ENCODE peak calls at places on chromosomes 4 and X, in six cellular contexts. D is hepatocyte, I is MM.1S, T is GM23248, N is SK-N-SH, S is HCT116. Y is an unnamed sample.

GRCh38 chr4:126698224-126698623 is 934.5 kb upstream of the INTU start:
- DNase-seq in N (no peak), I (no peak), T (no peak), D (no peak), S (no peak), Y (no peak)

GRCh38 chrX:139078342-139078741 is 366.8 kb upstream of the FGF13 start:
- DNase-seq in N (no peak), T (no peak), S (no peak), I (no peak), D (no peak), Y (no peak)

GRCh38 chrX:24148535-24149345 is 789 bp upstream of the ZFX start:
- DNase-seq in S (no peak), I (no peak), T (peak; percentile 72), D (peak; percentile 50), N (peak; percentile 66), Y (no peak)

GRCh38 chrX:19625612-19626011 is 110.3 kb upstream of the MAP3K15 start:
- DNase-seq in I (no peak), T (peak; percentile 50), N (no peak), D (no peak), S (no peak), Y (peak; percentile 65)

GRCh38 chrX:68084765-68085164 is 348.5 kb downstream of the OPHN1 start:
- DNase-seq in D (no peak), S (no peak), I (no peak), T (peak; percentile 68), N (no peak), Y (no peak)

GRCh38 chr4:126778348-126778747 is 854.4 kb upstream of the INTU start:
- DNase-seq in D (no peak), I (no peak), N (no peak), T (peak; percentile 87), S (peak; percentile 10), Y (no peak)

GRCh38 chr4:147994491-147995385 is 262.9 kb downstream of the ARHGAP10 start:
- DNase-seq in T (no peak), D (no peak), I (no peak), N (no peak), S (no peak), Y (no peak)

GRCh38 chr4:128787509-128788311 is 21.8 kb upstream of the JADE1 start:
- DNase-seq in I (no peak), T (no peak), S (no peak), N (peak; percentile 46), D (no peak), Y (no peak)

GRCh38 chrX:68936608-68937007 is 107.8 kb downstream of the EFNB1 start:
- DNase-seq in I (no peak), T (peak; percentile 92), N (no peak), S (no peak), D (peak; percentile 44), Y (peak; percentile 37)

GRCh38 chrX:130772313-130773140 is 130.5 kb downstream of the ENOX2 start:
- DNase-seq in N (peak; percentile 19), T (peak; percentile 83), S (no peak), D (no peak), I (no peak), Y (peak; percentile 90)

GRCh38 chrX:150212672-150213480 is 150.2 kb upstream of the MAMLD1 start:
- DNase-seq in D (peak; percentile 18), T (peak; percentile 38), S (no peak), I (no peak), N (no peak), Y (no peak)

GRCh38 chr4:136741468-136741867 is 790.8 kb downstream of the PCDH18 start:
- DNase-seq in N (no peak), T (no peak), S (no peak), I (no peak), D (no peak), Y (no peak)

GRCh38 chr4:182564966-182565365 is 321.8 kb downstream of the TENM3 start:
- DNase-seq in S (no peak), D (no peak), T (no peak), I (no peak), N (no peak), Y (no peak)

GRCh38 chr4:182556576-182556975 is 313.4 kb downstream of the TENM3 start:
- DNase-seq in S (no peak), I (no peak), N (no peak), D (no peak), T (no peak), Y (no peak)

GRCh38 chr4:182562350-182562749 is 319.1 kb downstream of the TENM3 start:
- DNase-seq in D (no peak), T (no peak), S (no peak), N (no peak), I (no peak), Y (no peak)

GRCh38 chr4:182555997-182556418 is 312.8 kb downstream of the TENM3 start:
- DNase-seq in D (peak; percentile 71), S (no peak), T (peak; percentile 50), N (no peak), I (no peak), Y (no peak)

DNA sequence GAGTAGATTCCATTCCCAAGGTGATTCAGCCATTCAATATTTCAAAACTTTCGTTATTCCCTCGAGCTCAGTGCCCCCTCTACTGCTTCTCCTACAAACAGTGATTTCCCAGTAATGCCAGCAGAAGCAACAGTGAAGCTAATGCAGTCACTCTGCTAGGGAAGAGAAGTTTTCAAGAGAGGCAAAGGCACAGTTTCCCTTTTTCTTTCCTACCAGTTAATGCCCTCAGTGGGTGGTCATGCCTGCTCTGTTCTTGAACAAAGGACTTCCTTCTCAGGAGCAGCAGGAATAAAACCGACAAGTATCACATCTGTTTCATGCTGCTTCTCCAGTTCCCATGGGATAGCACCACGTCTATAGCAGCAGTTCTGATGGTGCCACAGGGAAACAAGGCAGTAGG is 317.2 kb downstream of the TENM3 start:
- DNase-seq in T (no peak), D (peak; percentile 19), N (no peak), I (no peak), S (no peak), Y (no peak)
- H3K4me2 ChIP-seq in T (no peak overlapping the region), D (peak overlapping the region; percentile 40), N (no peak overlapping the region), I (no peak overlapping the region), S (no peak overlapping the region), Y (no peak overlapping the region)

GRCh38 chr4:2250764-2251072 is 8.8 kb upstream of the HAUS3 start:
- DNase-seq in N (peak; percentile 25), D (peak; percentile 2), S (no peak), T (no peak), I (no peak), Y (no peak)

GRCh38 chr4:2249526-2249991 is 7.6 kb upstream of the HAUS3 start:
- DNase-seq in S (no peak), N (no peak), T (no peak), I (no peak), D (peak; percentile 2), Y (no peak)

GRCh38 chr4:2251073-2251794 is 9.3 kb upstream of the HAUS3 start:
- DNase-seq in D (no peak), N (peak; percentile 28), T (no peak), I (no peak), S (no peak), Y (no peak)

GRCh38 chr4:2248821-2249261 is 6.9 kb upstream of the HAUS3 start:
- DNase-seq in D (peak; percentile 3), T (no peak), I (no peak), S (no peak), N (peak; percentile 28), Y (no peak)

DNA sequence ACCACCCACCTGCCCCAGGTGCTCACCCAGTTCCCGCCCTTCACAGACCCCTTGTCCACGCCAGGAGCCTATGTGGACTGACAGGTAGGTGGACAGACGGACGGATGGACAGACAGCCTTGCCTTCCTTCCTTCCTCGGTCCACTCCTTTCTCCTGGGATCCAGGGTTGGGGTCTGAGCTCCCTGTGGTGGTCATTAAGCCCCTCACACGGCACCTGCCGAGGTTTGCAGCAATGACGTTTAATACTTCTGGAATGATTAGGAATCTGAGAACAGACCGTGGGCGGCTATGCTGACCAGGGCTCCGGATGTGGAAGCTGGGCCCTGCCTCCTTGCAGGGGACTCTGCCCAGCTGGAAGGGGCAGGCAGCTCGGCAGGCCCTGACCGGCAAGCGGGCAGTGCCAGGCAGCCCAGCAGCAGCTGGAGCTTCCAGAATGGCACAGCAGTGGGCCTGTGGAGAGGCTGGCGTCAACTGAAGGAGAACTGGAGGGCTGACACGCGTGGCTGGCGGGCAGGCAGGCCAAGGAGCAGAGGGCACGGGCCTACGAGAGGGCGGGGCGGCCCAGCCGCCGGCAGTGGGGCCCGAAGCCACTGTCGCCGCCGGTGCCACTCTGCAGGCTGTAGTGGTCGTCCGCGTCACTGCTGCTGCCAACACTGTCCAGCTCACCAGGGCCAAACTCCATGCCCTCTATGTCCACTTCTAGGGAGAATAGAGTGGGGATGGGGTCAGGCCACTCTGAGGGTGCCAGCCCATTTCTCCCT is 8.3 kb upstream of the HAUS3 start:
- DNase-seq in T (no peak), N (peak; percentile 25), D (peak; percentile 2), I (no peak), S (no peak), Y (no peak)
- H3K9me2 ChIP-seq in T (no peaks in the 10 kb centered on the region), N (no peaks in the 10 kb centered on the region), D (no peaks in the 10 kb centered on the region), I (no peaks in the 10 kb centered on the region), S (no peaks in the 10 kb centered on the region), Y (no peaks in the 10 kb centered on the region)

DNA sequence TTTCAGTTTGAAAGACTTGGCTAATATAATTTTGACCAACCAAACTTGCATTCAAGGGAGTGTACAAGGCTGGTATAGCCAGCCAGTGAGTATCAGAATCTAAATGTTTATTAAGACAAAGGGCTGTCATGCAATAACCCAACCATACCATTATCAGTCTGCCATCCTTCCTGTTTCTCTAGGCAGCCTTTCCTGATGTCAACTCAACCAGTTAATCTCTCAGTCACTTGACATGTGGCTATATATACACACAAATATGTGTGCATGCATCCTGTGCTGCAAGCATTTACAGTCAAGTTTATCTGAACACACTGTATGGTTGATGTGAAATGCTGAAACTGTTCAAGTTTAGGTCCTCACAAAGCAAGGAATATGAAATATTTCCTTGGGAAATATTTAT is 17.2 kb downstream of the BTK start:
- DNase-seq in N (no peak), T (no peak), I (no peak), D (no peak), S (no peak), Y (no peak)
- H3K4me2 ChIP-seq in N (no peak overlapping the region), T (no peak overlapping the region), I (no peak overlapping the region), D (no peak overlapping the region), S (no peak overlapping the region), Y (no peak overlapping the region)

GRCh38 chr4:10773656-10774055 is 89.1 kb upstream of the CLNK start:
- DNase-seq in D (no peak), I (no peak), S (no peak), N (no peak), T (no peak), Y (no peak)
- H3K9me2 ChIP-seq in D (no peaks in the 10 kb centered on the region), I (no peaks in the 10 kb centered on the region), S (no peaks in the 10 kb centered on the region), N (no peaks in the 10 kb centered on the region), T (no peaks in the 10 kb centered on the region), Y (no peaks in the 10 kb centered on the region)

GRCh38 chr4:139797287-139797686 is 131.7 kb downstream of the MGST2 start:
- DNase-seq in I (no peak), D (no peak), S (no peak), N (no peak), T (no peak), Y (no peak)
- H3K4me2 ChIP-seq in I (no peak overlapping the region), D (no peak overlapping the region), S (no peak overlapping the region), N (no peak overlapping the region), T (no peak overlapping the region), Y (no peak overlapping the region)

DNA sequence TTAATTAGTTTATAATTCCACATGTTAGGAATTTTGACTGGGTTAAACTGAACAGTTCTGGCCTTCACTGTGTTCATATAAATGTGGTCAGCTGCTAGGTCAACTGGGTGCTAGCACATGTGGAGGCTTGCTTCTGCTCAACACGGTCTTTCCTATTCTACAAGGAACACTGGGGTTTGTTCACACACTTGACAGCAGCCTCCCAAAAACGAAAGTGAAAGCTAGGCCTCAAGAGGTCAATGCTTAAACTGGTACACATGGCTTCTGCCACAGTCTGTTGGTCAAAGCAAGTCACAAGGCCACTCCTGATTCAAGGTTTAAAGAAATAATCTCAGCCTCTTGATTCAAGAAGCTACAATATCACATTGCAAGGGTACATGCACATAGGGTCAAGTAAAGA is 126.5 kb downstream of the QDPR start:
- DNase-seq in T (peak; percentile 55), I (peak; percentile 87), D (peak; percentile 7), N (no peak), S (no peak), Y (no peak)
- H3K9me2 ChIP-seq in T (no peaks in the 10 kb centered on the region), I (no peaks in the 10 kb centered on the region), D (no peaks in the 10 kb centered on the region), N (no peaks in the 10 kb centered on the region), S (no peaks in the 10 kb centered on the region), Y (no peaks in the 10 kb centered on the region)

Y was measured in PC-9.